ENCODE peak calls at places on chromosome 1, in eight cellular contexts. D is prostate gland, X is K562, B is OCI-LY7, H is fibroblast of mammary gland, S is Peyer's patch, R is PC-3, V is AG10803. C is an unnamed sample.

GRCh38 chr1:223713546-223714420 is 1.4 kb downstream of the CAPN2 start:
- DNase-seq in D (no peak), X (peak), B (no peak), H (no peak), S (no peak), R (peak), V (no peak), C (no peak)

GRCh38 chr1:243667133-243667532 is 182.9 kb downstream of the AKT3 start:
- DNase-seq in D (no peak), X (no peak), B (no peak), H (no peak), S (no peak), R (no peak), V (no peak), C (no peak)

GRCh38 chr1:67834246-67834877 is 1.1 kb upstream of the GNG12 start:
- DNase-seq in D (no peak), X (no peak), B (no peak), H (no peak), S (no peak), R (no peak), V (no peak), C (no peak)

GRCh38 chr1:169119405-169119804 is 12.9 kb downstream of the ATP1B1 start:
- DNase-seq in D (no peak), X (no peak), B (no peak), H (peak), S (no peak), R (peak), V (peak), C (no peak)

GRCh38 chr1:37732111-37732780 is 32.7 kb downstream of the EPHA10 start:
- DNase-seq in D (no peak), X (no peak), B (no peak), H (no peak), S (no peak), R (no peak), V (no peak), C (no peak)

GRCh38 chr1:212219679-212220463 is 65.3 kb upstream of the PPP2R5A start:
- DNase-seq in D (no peak), X (peak), B (no peak), H (no peak), S (no peak), R (no peak), V (peak), C (no peak)

GRCh38 chr1:17588048-17588781 is 48.7 kb downstream of the ARHGEF10L start:
- DNase-seq in D (peak), X (no peak), B (no peak), H (peak), S (no peak), R (no peak), V (peak), C (peak)

GRCh38 chr1:58753431-58753866 is 30.4 kb downstream of the JUN start:
- DNase-seq in D (no peak), X (no peak), B (no peak), H (no peak), S (no peak), R (no peak), V (no peak), C (no peak)

GRCh38 chr1:101460709-101461108 is 223.9 kb downstream of the S1PR1 start:
- DNase-seq in D (no peak), X (no peak), B (no peak), H (peak), S (no peak), R (peak), V (no peak), C (no peak)

DNA sequence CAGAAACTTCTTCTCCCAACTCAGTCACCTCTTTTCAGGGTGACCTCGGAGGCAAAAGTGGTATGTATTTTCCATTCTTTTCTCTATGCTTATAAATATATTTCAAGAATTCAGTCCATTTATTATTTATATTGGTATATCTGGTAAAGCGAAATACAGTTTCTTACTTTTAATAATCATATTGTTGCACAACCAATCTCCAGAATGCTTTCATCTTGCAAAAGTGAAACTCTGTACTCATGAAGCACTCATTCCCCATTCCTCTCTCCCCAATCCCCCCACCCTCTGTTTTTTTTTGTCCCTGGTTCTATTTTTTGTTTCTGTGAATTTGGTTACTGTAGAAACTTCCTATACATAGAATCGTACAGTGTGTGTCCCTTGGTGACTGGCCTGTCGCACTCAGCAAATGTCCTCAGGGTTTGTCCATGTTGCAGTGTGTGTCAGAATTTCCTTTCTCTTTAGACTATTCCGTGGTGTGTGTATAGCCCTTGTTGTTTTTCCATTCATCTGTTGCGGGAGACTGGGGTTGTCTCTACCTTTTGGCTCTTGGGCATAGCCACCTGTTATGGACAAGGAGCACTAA is 7.9 kb upstream of the NLRP3 start:
- DNase-seq in D (no peak), X (no peak), B (no peak), H (no peak), S (no peak), R (no peak), V (no peak), C (no peak)
- H3K4me3 ChIP-seq in D (no peak), X (no peak), B (no peak), H (no peak), S (no peak), R (no peak), V (no peak), C (no peak)

DNA sequence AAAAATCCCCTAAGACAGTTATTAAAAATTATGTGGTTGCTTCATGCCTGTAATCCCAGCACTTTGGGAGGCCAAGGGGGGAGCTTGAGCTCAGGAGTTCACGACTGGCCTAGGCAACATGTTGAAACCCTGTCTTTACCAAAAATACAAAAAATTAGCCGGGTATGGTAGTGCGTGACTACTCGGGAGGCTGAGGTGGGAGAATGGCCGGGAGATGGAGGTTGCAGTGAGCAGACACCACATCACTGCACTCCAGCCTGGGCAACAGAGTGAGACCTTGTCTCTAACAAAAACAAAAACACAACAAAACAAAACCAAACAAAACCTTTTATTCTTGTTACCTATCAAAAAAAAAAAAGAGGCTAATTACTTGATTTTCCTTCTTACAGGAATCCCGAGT is 2.1 kb downstream of the ELK4 start:
- DNase-seq in D (no peak), X (no peak), B (peak), H (no peak), S (no peak), R (no peak), V (no peak), C (no peak)
- H3K4me3 ChIP-seq in D (no peak), X (peak), B (peak), H (no peak), S (peak), R (peak), V (no peak), C (no peak)

DNA sequence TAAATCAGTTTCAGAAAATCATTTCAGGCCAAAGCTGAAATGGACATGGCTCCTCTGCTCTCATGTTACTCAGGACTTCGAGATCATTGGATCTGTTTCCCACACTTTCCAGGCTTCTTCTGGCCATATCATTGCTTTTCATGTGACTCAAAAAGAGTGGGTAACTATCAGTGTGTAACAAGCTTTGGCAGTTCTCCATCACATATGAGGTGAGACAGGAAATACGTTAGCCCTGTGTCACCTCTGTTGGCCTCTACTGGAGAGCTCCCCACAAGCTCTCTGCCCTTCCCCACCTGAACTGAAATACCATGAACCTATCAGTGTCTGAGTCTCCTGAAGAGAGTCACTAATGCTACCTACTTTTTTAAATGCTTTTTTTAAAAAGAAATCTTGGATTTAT is 128.2 kb downstream of the LBR start:
- DNase-seq in D (no peak), X (no peak), B (no peak), H (peak), S (no peak), R (peak), V (no peak), C (no peak)
- H3K4me3 ChIP-seq in D (no peak), X (no peak), B (no peak), H (no peak), S (no peak), R (no peak), V (no peak), C (no peak)

DNA sequence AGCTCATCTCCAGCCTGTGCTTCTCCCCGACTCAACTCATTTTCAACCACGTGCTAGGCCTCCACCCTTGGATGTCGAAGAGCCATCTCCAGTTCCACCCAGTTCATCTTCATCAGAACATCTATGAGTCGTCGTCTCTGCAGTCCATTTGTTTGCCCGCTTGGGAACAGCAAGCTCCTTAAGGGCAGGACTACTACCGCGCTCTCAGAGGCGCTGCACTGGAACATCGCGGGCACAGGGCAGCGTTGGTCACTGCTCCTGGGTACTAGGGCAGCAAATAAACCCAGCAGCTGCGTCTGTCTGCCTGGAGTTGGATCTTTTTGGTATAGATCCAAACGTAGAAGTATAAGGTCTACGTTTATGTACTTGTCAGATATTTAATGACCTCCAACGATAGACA is 478 bp upstream of the PRDM2 start:
- DNase-seq in D (peak), X (no peak), B (no peak), H (peak), S (no peak), R (peak), V (no peak), C (no peak)
- H3K4me3 ChIP-seq in D (peak), X (no peak), B (peak), H (peak), S (peak), R (peak), V (peak), C (peak)

C was measured in body of pancreas.